ENCODE peak calls at places on chromosomes 4 and X, in seven cellular contexts. One of them, this sample, is unnamed.

GRCh38 chr4:94390804-94391410 is 48.3 kb upstream of the HPGDS start:
- DNase-seq in retinal pigment epithelial cell: no peak
- DNase-seq in CD4-positive, alpha-beta T cell: no peak
- DNase-seq in bronchial epithelial cell: no peak
- DNase-seq in thoracic aorta: no peak
- DNase-seq in GM13976: peak
- DNase-seq in colonic mucosa: peak
- DNase-seq in this sample: no peak

GRCh38 chrX:134821901-134822300 is 163.6 kb upstream of the PLAC1 start:
- DNase-seq in retinal pigment epithelial cell: no peak
- DNase-seq in CD4-positive, alpha-beta T cell: no peak
- DNase-seq in bronchial epithelial cell: no peak
- DNase-seq in thoracic aorta: no peak
- DNase-seq in GM13976: no peak
- DNase-seq in colonic mucosa: no peak
- DNase-seq in this sample: no peak

GRCh38 chrX:104288961-104289360 is 34.2 kb upstream of the ESX1 start:
- DNase-seq in retinal pigment epithelial cell: no peak
- DNase-seq in CD4-positive, alpha-beta T cell: no peak
- DNase-seq in bronchial epithelial cell: no peak
- DNase-seq in thoracic aorta: no peak
- DNase-seq in GM13976: no peak
- DNase-seq in colonic mucosa: no peak
- DNase-seq in this sample: no peak

GRCh38 chr4:85488416-85488815 is 13.5 kb downstream of the ARHGAP24 start:
- DNase-seq in retinal pigment epithelial cell: no peak
- DNase-seq in CD4-positive, alpha-beta T cell: no peak
- DNase-seq in bronchial epithelial cell: no peak
- DNase-seq in thoracic aorta: no peak
- DNase-seq in GM13976: no peak
- DNase-seq in colonic mucosa: no peak
- DNase-seq in this sample: no peak

GRCh38 chr4:39636786-39637185 is 1.9 kb downstream of the SMIM14 start:
- DNase-seq in retinal pigment epithelial cell: no peak
- DNase-seq in CD4-positive, alpha-beta T cell: no peak
- DNase-seq in bronchial epithelial cell: peak
- DNase-seq in thoracic aorta: no peak
- DNase-seq in GM13976: no peak
- DNase-seq in colonic mucosa: no peak
- DNase-seq in this sample: no peak

GRCh38 chrX:47283015-47283771 is 50.4 kb downstream of the USP11 start:
- DNase-seq in retinal pigment epithelial cell: no peak
- DNase-seq in CD4-positive, alpha-beta T cell: no peak
- DNase-seq in bronchial epithelial cell: peak
- DNase-seq in thoracic aorta: no peak
- DNase-seq in GM13976: peak
- DNase-seq in colonic mucosa: no peak
- DNase-seq in this sample: no peak

GRCh38 chrX:67543818-67544217 is at the start of gene AR:
- DNase-seq in retinal pigment epithelial cell: no peak
- DNase-seq in CD4-positive, alpha-beta T cell: no peak
- DNase-seq in bronchial epithelial cell: peak
- DNase-seq in thoracic aorta: no peak
- DNase-seq in GM13976: no peak
- DNase-seq in colonic mucosa: peak
- DNase-seq in this sample: no peak

GRCh38 chr4:177229331-177229730 is 80.3 kb upstream of the NEIL3 start:
- DNase-seq in retinal pigment epithelial cell: no peak
- DNase-seq in CD4-positive, alpha-beta T cell: no peak
- DNase-seq in bronchial epithelial cell: no peak
- DNase-seq in thoracic aorta: no peak
- DNase-seq in GM13976: no peak
- DNase-seq in colonic mucosa: no peak
- DNase-seq in this sample: no peak

GRCh38 chrX:56397636-56398035 is 165.5 kb downstream of the KLF8 start:
- DNase-seq in retinal pigment epithelial cell: no peak
- DNase-seq in CD4-positive, alpha-beta T cell: no peak
- DNase-seq in bronchial epithelial cell: no peak
- DNase-seq in thoracic aorta: no peak
- DNase-seq in GM13976: no peak
- DNase-seq in colonic mucosa: no peak
- DNase-seq in this sample: no peak

GRCh38 chrX:136586386-136586785 is 54.4 kb downstream of the VGLL1 start:
- DNase-seq in retinal pigment epithelial cell: peak
- DNase-seq in CD4-positive, alpha-beta T cell: peak
- DNase-seq in bronchial epithelial cell: no peak
- DNase-seq in thoracic aorta: no peak
- DNase-seq in GM13976: no peak
- DNase-seq in colonic mucosa: no peak
- DNase-seq in this sample: no peak

GRCh38 chr4:1291996-1292702 is 2.5 kb downstream of the MAEA start:
- DNase-seq in retinal pigment epithelial cell: no peak
- DNase-seq in CD4-positive, alpha-beta T cell: no peak
- DNase-seq in bronchial epithelial cell: no peak
- DNase-seq in thoracic aorta: no peak
- DNase-seq in GM13976: no peak
- DNase-seq in colonic mucosa: peak
- DNase-seq in this sample: no peak

GRCh38 chr4:141142423-141142822 is 9.2 kb upstream of the RNF150 start:
- DNase-seq in retinal pigment epithelial cell: no peak
- DNase-seq in CD4-positive, alpha-beta T cell: no peak
- DNase-seq in bronchial epithelial cell: no peak
- DNase-seq in thoracic aorta: no peak
- DNase-seq in GM13976: no peak
- DNase-seq in colonic mucosa: no peak
- DNase-seq in this sample: no peak

GRCh38 chr4:144338148-144338547 is 197.6 kb upstream of the GYPA start:
- DNase-seq in retinal pigment epithelial cell: no peak
- DNase-seq in CD4-positive, alpha-beta T cell: no peak
- DNase-seq in bronchial epithelial cell: no peak
- DNase-seq in thoracic aorta: no peak
- DNase-seq in GM13976: no peak
- DNase-seq in colonic mucosa: no peak
- DNase-seq in this sample: no peak

GRCh38 chrX:48626401-48627298 is 29.4 kb downstream of the WDR13 start:
- DNase-seq in retinal pigment epithelial cell: no peak
- DNase-seq in CD4-positive, alpha-beta T cell: no peak
- DNase-seq in bronchial epithelial cell: peak
- DNase-seq in thoracic aorta: no peak
- DNase-seq in GM13976: no peak
- DNase-seq in colonic mucosa: no peak
- DNase-seq in this sample: no peak

GRCh38 chrX:125132274-125132673 is 187.4 kb upstream of the TEX13C start:
- DNase-seq in retinal pigment epithelial cell: no peak
- DNase-seq in CD4-positive, alpha-beta T cell: no peak
- DNase-seq in bronchial epithelial cell: peak
- DNase-seq in thoracic aorta: no peak
- DNase-seq in GM13976: no peak
- DNase-seq in colonic mucosa: no peak
- DNase-seq in this sample: no peak

GRCh38 chr4:26741491-26741871 is 119.2 kb upstream of the STIM2 start:
- DNase-seq in retinal pigment epithelial cell: peak
- DNase-seq in CD4-positive, alpha-beta T cell: no peak
- DNase-seq in bronchial epithelial cell: no peak
- DNase-seq in thoracic aorta: no peak
- DNase-seq in GM13976: no peak
- DNase-seq in colonic mucosa: no peak
- DNase-seq in this sample: no peak

GRCh38 chrX:39891781-39892180 is 206.0 kb downstream of the BCOR start:
- DNase-seq in retinal pigment epithelial cell: no peak
- DNase-seq in CD4-positive, alpha-beta T cell: no peak
- DNase-seq in bronchial epithelial cell: peak
- DNase-seq in thoracic aorta: no peak
- DNase-seq in GM13976: no peak
- DNase-seq in colonic mucosa: no peak
- DNase-seq in this sample: no peak

GRCh38 chr4:129143359-129143758 is 47.4 kb downstream of the C4orf33 start:
- DNase-seq in retinal pigment epithelial cell: no peak
- DNase-seq in CD4-positive, alpha-beta T cell: no peak
- DNase-seq in bronchial epithelial cell: no peak
- DNase-seq in thoracic aorta: no peak
- DNase-seq in GM13976: no peak
- DNase-seq in colonic mucosa: no peak
- DNase-seq in this sample: no peak

GRCh38 chrX:140572724-140573123 is 67.9 kb upstream of the SOX3 start:
- DNase-seq in retinal pigment epithelial cell: no peak
- DNase-seq in CD4-positive, alpha-beta T cell: no peak
- DNase-seq in bronchial epithelial cell: peak
- DNase-seq in thoracic aorta: no peak
- DNase-seq in GM13976: peak
- DNase-seq in colonic mucosa: peak
- DNase-seq in this sample: peak

GRCh38 chr4:181006509-181007290 is 1236.5 kb upstream of the TENM3 start:
- DNase-seq in retinal pigment epithelial cell: no peak
- DNase-seq in CD4-positive, alpha-beta T cell: no peak
- DNase-seq in bronchial epithelial cell: no peak
- DNase-seq in thoracic aorta: no peak
- DNase-seq in GM13976: no peak
- DNase-seq in colonic mucosa: no peak
- DNase-seq in this sample: no peak

GRCh38 chr4:14566518-14566917 is 435.8 kb upstream of the CPEB2 start:
- DNase-seq in retinal pigment epithelial cell: no peak
- DNase-seq in CD4-positive, alpha-beta T cell: no peak
- DNase-seq in bronchial epithelial cell: no peak
- DNase-seq in thoracic aorta: no peak
- DNase-seq in GM13976: no peak
- DNase-seq in colonic mucosa: no peak
- DNase-seq in this sample: no peak

DNA sequence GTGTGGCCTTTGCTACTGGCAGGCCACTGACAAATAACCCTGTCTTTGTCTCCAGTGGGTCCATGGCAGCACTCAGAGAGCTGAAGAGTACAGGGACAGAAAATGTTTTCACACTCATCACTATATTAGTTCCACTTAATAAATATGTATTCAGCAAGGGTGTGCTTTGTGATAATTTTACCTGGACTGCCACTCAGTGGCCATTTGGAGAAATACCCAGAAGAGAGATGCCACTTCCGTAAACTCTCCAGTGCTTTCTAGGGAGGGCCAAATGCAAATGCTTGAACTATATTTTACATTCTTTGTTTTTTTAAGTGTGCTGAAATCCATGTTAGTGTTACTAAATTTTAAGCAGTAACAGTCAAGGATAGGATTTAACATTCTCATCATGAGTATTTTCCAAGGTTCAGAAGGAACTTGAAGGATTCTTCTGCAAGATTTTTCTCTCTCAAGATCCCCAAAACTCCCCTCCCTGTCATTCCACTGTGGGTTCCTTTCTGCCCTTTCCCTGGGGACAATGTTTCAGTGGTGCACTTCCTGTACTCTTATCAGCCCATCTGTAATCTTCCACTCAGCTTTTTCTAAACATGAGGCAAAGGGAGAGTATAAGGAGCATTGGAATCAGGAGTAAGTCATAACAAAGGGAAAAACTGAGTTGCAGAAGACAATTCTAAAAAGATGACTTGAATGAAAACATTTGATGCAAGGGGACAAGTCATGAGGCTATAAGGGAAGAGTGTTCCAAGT is 46.0 kb downstream of the TFDP3 start:
- DNase-seq in retinal pigment epithelial cell: no peak
- DNase-seq in CD4-positive, alpha-beta T cell: no peak
- DNase-seq in bronchial epithelial cell: peak
- DNase-seq in thoracic aorta: no peak
- DNase-seq in GM13976: no peak
- DNase-seq in colonic mucosa: peak
- DNase-seq in this sample: no peak
- TF ChIP-seq CTCF in retinal pigment epithelial cell: peak
- TF ChIP-seq CTCF in CD4-positive, alpha-beta T cell: no peak
- TF ChIP-seq CTCF in bronchial epithelial cell: peak
- TF ChIP-seq CTCF in thoracic aorta: no peak
- TF ChIP-seq CTCF in GM13976: peak
- TF ChIP-seq CTCF in colonic mucosa: no peak
- TF ChIP-seq CTCF in this sample: peak

DNA sequence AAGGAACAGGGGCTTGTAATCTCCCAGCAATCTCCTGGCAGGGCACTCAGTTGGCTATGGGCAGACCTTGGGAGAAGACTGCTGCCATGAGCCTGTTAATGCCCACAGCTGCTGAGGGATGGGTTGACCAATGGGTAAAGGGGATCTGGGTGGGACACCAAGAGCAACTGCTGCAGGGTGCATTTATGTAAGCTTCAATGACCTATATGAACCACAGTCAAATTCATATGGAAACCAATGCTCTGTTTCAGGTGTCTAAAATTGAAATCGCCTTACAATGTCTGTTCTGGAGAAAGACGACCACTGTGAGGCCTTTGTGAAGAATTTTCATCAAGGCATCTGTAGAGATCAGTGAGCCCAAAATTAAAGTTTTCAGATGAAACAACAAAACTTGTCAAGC is 6.1 kb downstream of the EPGN start:
- DNase-seq in retinal pigment epithelial cell: no peak
- DNase-seq in CD4-positive, alpha-beta T cell: no peak
- DNase-seq in bronchial epithelial cell: no peak
- DNase-seq in thoracic aorta: no peak
- DNase-seq in GM13976: no peak
- DNase-seq in colonic mucosa: no peak
- DNase-seq in this sample: no peak
- TF ChIP-seq CTCF in retinal pigment epithelial cell: no peak
- TF ChIP-seq CTCF in CD4-positive, alpha-beta T cell: no peak
- TF ChIP-seq CTCF in bronchial epithelial cell: no peak
- TF ChIP-seq CTCF in thoracic aorta: no peak
- TF ChIP-seq CTCF in GM13976: no peak
- TF ChIP-seq CTCF in colonic mucosa: no peak
- TF ChIP-seq CTCF in this sample: no peak

DNA sequence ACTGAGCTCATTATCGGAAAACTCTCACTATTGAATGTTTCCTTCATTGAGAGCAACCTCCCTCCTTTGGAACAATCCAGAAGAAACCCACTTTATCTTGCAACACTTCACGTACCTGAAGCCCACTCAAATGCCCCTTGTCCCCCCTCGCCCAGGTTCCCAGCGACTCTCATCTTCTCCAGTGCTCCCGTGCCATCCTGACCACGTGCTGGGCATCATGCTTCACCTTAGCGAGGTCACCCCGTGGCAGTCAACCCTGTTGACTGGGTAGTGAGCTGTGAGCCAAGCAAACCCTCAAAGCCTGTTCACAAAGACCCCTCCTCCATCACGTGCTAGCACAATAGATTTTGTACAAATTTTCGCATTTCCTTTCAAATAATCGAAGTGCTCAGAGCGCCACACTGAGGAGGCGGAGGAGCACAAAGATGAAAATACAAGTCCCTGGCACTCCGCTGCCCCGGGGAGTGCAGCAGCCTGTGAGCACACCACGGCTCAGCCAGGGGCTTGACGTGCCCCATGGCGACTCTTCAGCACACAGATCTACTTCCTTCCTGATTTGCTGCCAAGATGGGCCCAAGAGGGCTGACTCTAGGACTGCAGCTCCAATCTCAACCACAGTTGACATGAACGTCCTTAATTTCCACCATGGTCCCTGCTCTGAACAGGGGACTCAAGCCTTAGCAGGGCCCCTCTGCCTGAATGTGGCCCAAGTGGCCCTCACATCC is 15.6 kb downstream of the PDZD4 start:
- DNase-seq in retinal pigment epithelial cell: no peak
- DNase-seq in CD4-positive, alpha-beta T cell: no peak
- DNase-seq in bronchial epithelial cell: no peak
- DNase-seq in thoracic aorta: no peak
- DNase-seq in GM13976: no peak
- DNase-seq in colonic mucosa: no peak
- DNase-seq in this sample: no peak
- TF ChIP-seq CTCF in retinal pigment epithelial cell: no peak
- TF ChIP-seq CTCF in CD4-positive, alpha-beta T cell: no peak
- TF ChIP-seq CTCF in bronchial epithelial cell: no peak
- TF ChIP-seq CTCF in thoracic aorta: no peak
- TF ChIP-seq CTCF in GM13976: no peak
- TF ChIP-seq CTCF in colonic mucosa: no peak
- TF ChIP-seq CTCF in this sample: no peak

GRCh38 chr4:184900184-184900583 is 74.4 kb upstream of the ACSL1 start:
- DNase-seq in retinal pigment epithelial cell: no peak
- DNase-seq in CD4-positive, alpha-beta T cell: no peak
- DNase-seq in bronchial epithelial cell: no peak
- DNase-seq in thoracic aorta: no peak
- DNase-seq in GM13976: no peak
- DNase-seq in colonic mucosa: no peak
- DNase-seq in this sample: no peak
- TF ChIP-seq CTCF in retinal pigment epithelial cell: no peak
- TF ChIP-seq CTCF in CD4-positive, alpha-beta T cell: no peak
- TF ChIP-seq CTCF in bronchial epithelial cell: no peak
- TF ChIP-seq CTCF in thoracic aorta: no peak
- TF ChIP-seq CTCF in GM13976: no peak
- TF ChIP-seq CTCF in colonic mucosa: no peak
- TF ChIP-seq CTCF in this sample: no peak

This sample was measured in Panc1.